ENCODE peak calls at places on chromosome 21, in nine cellular contexts. G, J, K, D, L, B, V, M and T are unnamed samples.

GRCh38 chr21:45539796-45540600 is 2.2 kb downstream of the SLC19A1 start:
- DNase-seq in K (peak), M (no peak), J (no peak), D (no peak), G (no peak), B (no peak), V (no peak), L (no peak), T (peak)

GRCh38 chr21:35075546-35075945 is 26.4 kb upstream of the RUNX1 start:
- DNase-seq in B (no peak), L (no peak), K (no peak), J (no peak), M (no peak), D (no peak), G (no peak), V (peak), T (no peak)

GRCh38 chr21:43361127-43361492 is 65.8 kb downstream of the SIK1 start:
- DNase-seq in V (no peak), M (no peak), K (peak), J (no peak), D (no peak), L (no peak), G (no peak), B (no peak), T (peak)

GRCh38 chr21:28641731-28642130 is 350.9 kb downstream of the LTN1 start:
- DNase-seq in D (no peak), L (no peak), M (no peak), V (no peak), B (no peak), G (no peak), K (no peak), J (no peak), T (no peak)

GRCh38 chr21:38534591-38534990 is 36.3 kb upstream of the ERG start:
- DNase-seq in D (no peak), G (no peak), B (no peak), M (no peak), K (no peak), V (no peak), L (no peak), J (no peak), T (no peak)

GRCh38 chr21:34890724-34891609 is 158.1 kb downstream of the RUNX1 start:
- DNase-seq in D (no peak), V (no peak), J (no peak), M (no peak), G (no peak), L (peak), K (no peak), B (no peak), T (no peak)

GRCh38 chr21:32190491-32191144 is 88.2 kb downstream of the MIS18A start:
- DNase-seq in G (no peak), D (no peak), B (no peak), K (no peak), J (no peak), V (no peak), M (no peak), L (no peak), T (no peak)

GRCh38 chr21:44496900-44497550 is 41.7 kb downstream of the LRRC3 start:
- DNase-seq in V (peak), B (no peak), G (no peak), K (no peak), L (no peak), D (no peak), M (no peak), J (no peak), T (no peak)

GRCh38 chr21:32603131-32603530 is 9.0 kb downstream of the CFAP298 start:
- DNase-seq in L (no peak), G (no peak), K (peak), B (no peak), D (no peak), V (no peak), J (no peak), M (no peak), T (no peak)

GRCh38 chr21:19792004-19792403 is 1206.2 kb upstream of the NCAM2 start:
- DNase-seq in J (no peak), M (no peak), L (no peak), V (no peak), K (no peak), B (no peak), G (no peak), D (no peak), T (no peak)

GRCh38 chr21:37006521-37007291 is at the start of gene RIPPLY3:
- DNase-seq in K (peak), D (no peak), V (peak), L (no peak), M (no peak), B (no peak), G (no peak), J (no peak), T (peak)

GRCh38 chr21:37821791-37822450 is 94.3 kb downstream of the KCNJ6 start:
- DNase-seq in M (no peak), V (no peak), L (no peak), G (no peak), D (no peak), K (no peak), J (no peak), B (no peak), T (no peak)